ENCODE peak calls at places on chromosome 20, in five cellular contexts. B is cardiac fibroblast, O is endothelial cell of umbilical vein, X is progenitor cell of endocrine pancreas, A is WTC11. R is an unnamed sample.
A peak's percentile ranks its signal among the peaks of the same experiment; 100 is the strongest.

GRCh38 chr20:51346686-51347485 is 195.6 kb downstream of the NFATC2 start:
- DNase-seq in B (peak; percentile 54), O (no peak), X (no peak), A (no peak), R (no peak)

GRCh38 chr20:34638532-34638931 is 38.4 kb downstream of the PIGU start:
- DNase-seq in B (no peak), O (no peak), X (no peak), A (no peak), R (no peak)

GRCh38 chr20:35307666-35308653 is 15.7 kb upstream of the FAM83C start:
- DNase-seq in B (peak; percentile 82), O (peak; percentile 71), X (no peak), A (no peak), R (no peak)

GRCh38 chr20:36741072-36741471 is 4.8 kb downstream of the NDRG3 start:
- DNase-seq in B (no peak), O (no peak), X (no peak), A (no peak), R (no peak)

GRCh38 chr20:63441777-63442493 is 30.5 kb downstream of the KCNQ2 start:
- DNase-seq in B (peak; percentile 40), O (peak; percentile 41), X (peak; percentile 44), A (peak; percentile 77), R (peak; percentile 25)

GRCh38 chr20:34683667-34684066 is 6.8 kb upstream of the PIGU start:
- DNase-seq in B (no peak), O (no peak), X (no peak), A (no peak), R (no peak)

GRCh38 chr20:61575151-61575937 is 323.3 kb downstream of the CDH4 start:
- DNase-seq in B (no peak), O (no peak), X (no peak), A (no peak), R (no peak)

GRCh38 chr20:22522701-22523100 is 61.7 kb downstream of the FOXA2 start:
- DNase-seq in B (no peak), O (no peak), X (no peak), A (no peak), R (no peak)

GRCh38 chr20:24102749-24103148 is 114.2 kb upstream of the GGTLC1 start:
- DNase-seq in B (peak; percentile 7), O (peak; percentile 79), X (no peak), A (no peak), R (no peak)

GRCh38 chr20:37352611-37352980 is 6.7 kb downstream of the SRC start:
- DNase-seq in B (no peak), O (no peak), X (no peak), A (no peak), R (no peak)

GRCh38 chr20:58436868-58437645 is 48.0 kb downstream of the VAPB start:
- DNase-seq in B (no peak), O (no peak), X (no peak), A (no peak), R (no peak)

GRCh38 chr20:40798066-40798465 is 109.0 kb upstream of the MAFB start:
- DNase-seq in B (no peak), O (no peak), X (no peak), A (no peak), R (no peak)
- TF ChIP-seq CTCF in B (no peak), O (no peak), X (no peak), A (no peak), R (no peak)

DNA sequence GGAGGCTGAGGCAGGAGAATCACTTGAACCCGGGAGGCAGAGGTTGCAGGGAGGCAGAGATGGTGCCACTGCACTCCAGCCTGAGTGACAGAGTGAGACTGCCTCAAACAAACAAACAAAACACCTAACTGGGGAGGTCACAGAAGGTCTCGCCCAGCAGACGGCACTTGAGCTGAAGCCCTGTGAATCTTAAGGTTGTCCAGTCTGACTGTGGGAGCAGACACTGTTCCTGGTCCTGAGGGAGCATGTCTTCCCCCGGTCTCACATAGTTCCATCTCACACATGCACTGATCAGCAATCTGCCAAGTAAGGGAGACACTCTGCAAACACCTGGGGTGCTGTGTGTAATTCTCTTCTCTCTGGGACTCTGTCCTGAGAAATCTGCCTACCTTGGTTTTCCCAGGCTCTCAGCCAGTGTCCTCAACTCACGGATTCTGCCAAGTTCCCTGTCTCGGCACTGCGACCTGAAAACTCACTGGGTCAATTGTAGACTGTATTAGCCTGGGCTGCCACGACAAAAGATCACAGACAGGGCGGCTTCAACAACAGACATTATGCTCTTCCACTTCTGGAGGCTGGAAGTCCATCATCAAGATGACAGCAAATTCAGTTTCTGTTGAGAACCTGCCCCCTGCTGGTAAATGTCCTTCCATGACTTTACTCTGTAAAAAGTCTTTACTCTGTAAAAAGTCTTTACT is 94.3 kb downstream of the JPH2 start:
- DNase-seq in B (peak; percentile 67), O (peak; percentile 45), X (no peak), A (no peak), R (no peak)
- TF ChIP-seq CTCF in B (peak; percentile 53), O (peak; percentile 47), X (peak; percentile 54), A (peak; percentile 37), R (no peak)

DNA sequence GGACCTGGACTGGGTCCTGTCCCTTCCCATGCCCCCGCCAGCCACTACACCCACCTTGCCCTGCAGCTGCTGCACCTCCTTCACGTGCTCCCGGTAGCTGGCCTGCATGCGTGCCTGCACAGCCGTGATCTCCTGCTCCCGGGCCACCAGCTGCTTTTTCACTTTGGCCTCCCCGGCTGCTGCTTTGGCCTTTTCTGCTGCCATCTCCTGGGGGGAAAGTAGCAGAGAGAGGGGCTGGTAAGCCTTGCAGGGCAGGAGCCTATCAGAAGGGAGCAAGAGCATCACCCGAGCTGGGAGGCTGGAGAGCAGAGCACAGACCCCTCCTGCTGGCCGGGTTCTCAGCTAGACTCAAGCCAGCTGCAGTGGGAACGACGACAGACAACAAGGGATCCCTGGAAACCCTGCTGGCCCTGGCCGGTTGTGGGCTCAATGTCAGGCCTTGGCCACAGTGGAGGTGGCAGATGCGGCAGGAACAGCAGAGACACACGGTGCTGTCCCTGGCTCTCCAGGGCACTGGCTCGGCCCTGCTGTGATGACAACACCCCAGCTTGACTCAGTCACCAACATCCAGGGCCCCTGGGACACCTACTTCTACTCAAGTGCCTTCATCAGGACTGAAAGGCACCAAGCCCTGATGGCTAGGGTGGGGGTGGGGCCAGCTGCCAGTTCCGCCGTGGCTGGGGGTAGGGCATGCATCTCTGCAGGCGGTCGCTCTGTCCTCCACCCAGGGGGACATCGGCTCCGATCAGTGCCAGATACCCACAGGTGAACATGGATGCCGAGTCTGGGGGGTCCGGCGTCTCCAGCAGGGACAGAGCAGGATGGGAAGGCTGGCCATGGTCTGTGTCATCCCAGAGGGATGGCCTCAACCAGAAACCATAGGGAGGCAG is 45.3 kb downstream of the RRBP1 start:
- DNase-seq in B (peak; percentile 39), O (no peak), X (no peak), A (peak; percentile 51), R (no peak)
- TF ChIP-seq CTCF in B (no peak), O (no peak), X (no peak), A (no peak), R (no peak)

GRCh38 chr20:663315-664090 is 10.5 kb upstream of the SRXN1 start:
- DNase-seq in B (no peak), O (no peak), X (no peak), A (peak; percentile 63), R (no peak)

GRCh38 chr20:661474-662288 is 8.7 kb upstream of the SRXN1 start:
- DNase-seq in B (no peak), O (no peak), X (no peak), A (peak; percentile 56), R (no peak)

GRCh38 chr20:664151-664550 is 11.2 kb upstream of the SRXN1 start:
- DNase-seq in B (no peak), O (no peak), X (no peak), A (peak; percentile 36), R (no peak)

GRCh38 chr20:664576-664975 is 11.0 kb downstream of the SCRT2 start:
- DNase-seq in B (no peak), O (no peak), X (no peak), A (no peak), R (no peak)

DNA sequence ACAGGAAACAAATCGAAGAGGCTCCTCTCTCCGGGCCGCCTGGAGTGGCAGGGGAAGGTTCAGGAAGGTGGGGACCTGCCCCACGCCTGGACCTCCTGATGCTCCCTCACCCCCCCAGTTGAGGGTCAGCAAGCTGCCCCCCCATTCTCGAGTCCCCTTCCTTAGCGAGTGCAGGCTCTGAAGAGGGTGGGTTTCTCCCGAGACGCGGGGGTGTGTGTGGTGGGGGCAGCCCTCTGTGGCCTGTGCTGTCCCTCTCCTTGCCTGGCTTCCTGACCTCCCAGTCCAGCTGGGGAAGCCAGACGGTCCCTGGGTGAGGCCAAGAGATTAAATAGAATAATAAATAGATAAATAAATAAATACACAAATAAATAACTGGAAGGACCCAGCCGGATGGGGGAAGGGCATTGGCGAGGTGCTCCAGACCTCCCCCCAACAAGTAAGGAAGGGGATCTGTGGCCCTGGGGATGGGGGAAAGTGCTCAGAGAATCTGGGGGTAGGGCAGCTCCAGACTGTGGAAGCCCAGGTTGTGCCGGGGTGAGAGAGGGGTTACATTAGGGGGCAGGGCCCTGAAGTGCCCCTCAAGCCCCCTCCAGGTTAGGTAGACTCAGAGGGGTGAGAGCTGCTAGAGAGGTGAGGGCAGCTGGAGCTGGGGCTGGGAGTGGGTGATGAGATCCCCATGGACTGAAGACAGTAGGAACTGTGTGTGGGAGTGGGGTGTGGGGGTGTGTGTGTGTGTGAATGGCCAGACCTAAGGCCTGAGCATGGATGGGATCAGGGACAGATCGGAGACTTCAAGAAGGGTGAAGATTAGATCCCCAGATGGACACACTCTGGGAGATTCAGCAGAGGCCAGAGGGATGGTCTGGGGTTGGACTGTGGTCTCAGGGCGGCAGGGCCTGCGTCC is 9.5 kb upstream of the SRXN1 start:
- DNase-seq in B (no peak), O (no peak), X (no peak), A (no peak), R (no peak)
- TF ChIP-seq CTCF in B (no peak), O (no peak), X (no peak), A (no peak), R (no peak)

GRCh38 chr20:603116-603640 is 6.9 kb downstream of the TCF15 start:
- DNase-seq in B (no peak), O (no peak), X (no peak), A (no peak), R (no peak)
- TF ChIP-seq CTCF in B (no peak), O (no peak), X (no peak), A (no peak), R (no peak)

GRCh38 chr20:57435498-57436222 is 44.5 kb downstream of the RBM38 start:
- DNase-seq in B (peak; percentile 52), O (no peak), X (no peak), A (no peak), R (no peak)
- TF ChIP-seq CTCF in B (no peak), O (no peak), X (no peak), A (no peak), R (no peak)

DNA sequence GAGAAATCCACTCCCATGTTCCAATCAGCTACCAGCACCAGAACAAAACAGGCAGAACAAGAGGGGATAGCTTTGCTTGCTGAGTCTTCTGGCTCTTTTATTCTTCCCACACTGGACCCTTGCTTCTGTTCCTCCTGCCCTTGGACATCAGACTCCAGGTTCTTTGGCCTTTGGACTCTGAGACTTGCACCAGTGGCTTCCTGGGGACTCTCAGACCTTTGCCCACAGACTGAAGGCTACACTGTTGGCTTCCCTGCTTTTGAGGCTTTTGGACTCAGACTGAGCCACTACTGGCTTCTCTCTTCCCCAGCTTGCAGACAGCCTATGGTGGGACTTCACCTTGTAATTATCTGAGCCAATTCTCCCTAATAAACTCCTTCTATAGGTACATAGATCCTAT is 142.4 kb upstream of the RIN2 start:
- DNase-seq in B (no peak), O (no peak), X (no peak), A (no peak), R (no peak)
- TF ChIP-seq CTCF in B (no peak), O (no peak), X (no peak), A (no peak), R (no peak)